ENCODE peak calls at places on chromosomes 11 and 22, in eight cellular contexts. T, P, D, U, B, S, I and A are unnamed samples.

GRCh38 chr11:132114185-132114584 is 743.8 kb downstream of the NTM start:
- DNase-seq in I (peak), B (no peak), D (peak), U (no peak), S (no peak), T (no peak), P (no peak), A (no peak)

GRCh38 chr11:120142072-120142423 is 4.1 kb upstream of the TRIM29 start:
- DNase-seq in D (no peak), B (no peak), P (no peak), S (no peak), I (no peak), U (no peak), T (no peak), A (no peak)

GRCh38 chr11:118180300-118180703 is 3.9 kb upstream of the SCN2B start:
- DNase-seq in U (no peak), P (peak), B (peak), T (peak), I (no peak), D (peak), S (no peak), A (no peak)

GRCh38 chr11:102783720-102784119 is 3.3 kb upstream of the MMP10 start:
- DNase-seq in P (no peak), U (no peak), I (no peak), D (peak), S (no peak), T (no peak), B (no peak), A (no peak)

GRCh38 chr11:72773696-72774095 is 20.2 kb downstream of the STARD10 start:
- DNase-seq in T (peak), D (no peak), U (no peak), P (peak), I (no peak), B (no peak), S (no peak), A (no peak)

GRCh38 chr11:114774599-114775365 is 96.5 kb downstream of the NXPE2 start:
- DNase-seq in U (no peak), B (no peak), D (peak), I (peak), S (no peak), T (peak), P (peak), A (no peak)

GRCh38 chr11:110174645-110175310 is 81.6 kb downstream of the ZC3H12C start:
- DNase-seq in P (peak), S (no peak), T (peak), I (no peak), B (no peak), U (no peak), D (peak), A (no peak)

GRCh38 chr11:12224537-12224893 is 114.1 kb downstream of the MICAL2 start:
- DNase-seq in B (peak), T (peak), D (peak), S (peak), I (no peak), P (peak), U (peak), A (peak)

GRCh38 chr11:65524747-65525658 is at the start of gene SCYL1:
- DNase-seq in I (peak), S (peak), U (peak), B (peak), P (peak), D (no peak), T (peak), A (peak)

GRCh38 chr22:21587803-21588611 is 20.5 kb downstream of the UBE2L3 start:
- DNase-seq in D (no peak), P (peak), B (no peak), S (no peak), I (no peak), T (peak), U (no peak), A (no peak)

GRCh38 chr11:119728226-119728626 is 774 bp downstream of the NECTIN1 start:
- DNase-seq in D (no peak), U (no peak), B (no peak), I (no peak), T (no peak), S (no peak), P (no peak), A (no peak)

GRCh38 chr11:66264893-66265292 is 3.5 kb upstream of the RAB1B start:
- DNase-seq in D (no peak), P (no peak), S (no peak), B (no peak), I (no peak), T (no peak), U (no peak), A (no peak)

GRCh38 chr11:65311197-65311631 is 3.5 kb upstream of the CDC42EP2 start:
- DNase-seq in I (no peak), P (peak), U (no peak), S (no peak), B (no peak), D (peak), T (no peak), A (no peak)

GRCh38 chr22:20264614-20265452 is 3.3 kb downstream of the RTN4R start:
- DNase-seq in U (no peak), B (no peak), D (no peak), I (no peak), T (no peak), S (no peak), P (no peak), A (no peak)

GRCh38 chr11:86360775-86361395 is 13.8 kb upstream of the CCDC81 start:
- DNase-seq in S (no peak), T (peak), D (peak), U (no peak), B (no peak), I (no peak), P (peak), A (no peak)

GRCh38 chr11:9574806-9575530 is 1.5 kb downstream of the WEE1 start:
- DNase-seq in S (peak), U (no peak), T (peak), I (peak), B (peak), D (peak), P (peak), A (no peak)

GRCh38 chr11:80362578-80362977 is 921.7 kb upstream of the TENM4 start:
- DNase-seq in I (no peak), T (no peak), P (peak), B (no peak), D (peak), U (no peak), S (no peak), A (no peak)